ENCODE peak calls at places on chromosome 10, in seven cellular contexts. T is RWPE1; P is stimulated activated CD4-positive, alpha-beta T cell treated with anti-CD3 and anti-CD28 coated beads, Interleukin-12 subunit alpha, Interleukin-12 subunit beta, amount 100 ng/mL, for 48 hours; Q is CD4-positive, CD25-positive, alpha-beta regulatory T cell; X is GM23248; R is heart right ventricle; J is HFF-Myc. A is an unnamed sample.

GRCh38 chr10:132865851-132866600 is 76.3 kb downstream of the CFAP46 start:
- DNase-seq in P (no peak), T (no peak), J (no peak), X (no peak), R (no peak), Q (no peak), A (no peak)

GRCh38 chr10:3784510-3785250 is at the start of gene KLF6:
- DNase-seq in P (no peak), R (no peak), Q (peak), T (no peak), X (peak), J (no peak), A (no peak)

GRCh38 chr10:131089150-131089549 is 222.4 kb downstream of the TCERG1L start:
- DNase-seq in J (no peak), P (no peak), T (no peak), X (no peak), Q (no peak), R (no peak), A (no peak)

GRCh38 chr10:118340486-118340885 is 1.6 kb downstream of the FAM204A start:
- DNase-seq in J (no peak), Q (no peak), X (no peak), P (no peak), R (no peak), T (no peak), A (no peak)

GRCh38 chr10:47356708-47357107 is 8.5 kb downstream of the RBP3 start:
- DNase-seq in J (no peak), P (no peak), T (no peak), R (no peak), X (no peak), Q (no peak), A (no peak)

GRCh38 chr10:70874061-70874460 is 14.3 kb downstream of the PCBD1 start:
- DNase-seq in P (no peak), J (no peak), X (no peak), T (no peak), Q (no peak), R (no peak), A (no peak)

GRCh38 chr10:49172204-49173132 is 15.7 kb downstream of the TMEM273 start:
- DNase-seq in X (no peak), J (no peak), Q (no peak), R (no peak), T (no peak), P (no peak), A (no peak)

GRCh38 chr10:119080521-119081259 is at the start of gene EIF3A:
- DNase-seq in X (peak), P (peak), R (peak), T (peak), Q (peak), J (peak), A (peak)

GRCh38 chr10:7933262-7933661 is 115.0 kb downstream of the TAF3 start:
- DNase-seq in R (no peak), P (no peak), X (peak), T (no peak), J (no peak), Q (no peak), A (no peak)

GRCh38 chr10:97332586-97333350 is 1.8 kb downstream of the FRAT2 start:
- DNase-seq in R (peak), T (peak), Q (no peak), J (peak), P (no peak), X (peak), A (peak)

GRCh38 chr10:124557648-124558338 is 96.2 kb downstream of the LHPP start:
- DNase-seq in Q (no peak), X (no peak), P (no peak), R (no peak), J (no peak), T (no peak), A (no peak)

GRCh38 chr10:62046522-62047239 is 145.2 kb downstream of the ARID5B start:
- DNase-seq in R (no peak), P (no peak), J (peak), Q (no peak), T (peak), X (peak), A (no peak)

GRCh38 chr10:66564341-66564740 is 361.5 kb upstream of the LRRTM3 start:
- DNase-seq in X (no peak), T (no peak), J (no peak), Q (no peak), P (no peak), R (no peak), A (no peak)

GRCh38 chr10:48567346-48567745 is 37.5 kb downstream of the ARHGAP22 start:
- DNase-seq in J (no peak), R (no peak), P (no peak), Q (no peak), X (no peak), T (no peak), A (no peak)

GRCh38 chr10:117503170-117503885 is 39.2 kb upstream of the EMX2 start:
- DNase-seq in Q (no peak), X (peak), T (no peak), R (no peak), J (peak), P (no peak), A (no peak)